ENCODE peak calls at places on chromosome 14, in seven cellular contexts. Y is H9; V is erythroblast; J is activated CD4-positive, alpha-beta T cell treated with anti-CD3 and anti-CD28 coated beads, Interleukin-2, amount 50 U/mL, for 24 hours; G is stimulated activated CD4-positive, alpha-beta T cell treated with anti-CD3 and anti-CD28 coated beads, Interleukin-1b, Interleukin-23, amount 100 ng/mL, for 24 hours; F is COR-L47; P is activated T-helper 1 cell treated with anti-CD3 and anti-CD28 coated beads, Interleukin-2, amount 50 U/mL, for 16 hours. B is an unnamed sample.

GRCh38 chr14:25042362-25043299 is 7.3 kb downstream of the STXBP6 start:
- DNase-seq in Y (no peak), V (peak; percentile 48), J (no peak), G (no peak), F (peak; percentile 33), P (no peak), B (no peak)

GRCh38 chr14:102539544-102540309 is 30.2 kb upstream of the ANKRD9 start:
- DNase-seq in Y (no peak), V (no peak), J (no peak), G (no peak), F (peak; percentile 99), P (no peak), B (no peak)

GRCh38 chr14:72549848-72550247 is 344.1 kb downstream of the DPF3 start:
- DNase-seq in Y (no peak), V (no peak), J (no peak), G (no peak), F (no peak), P (no peak), B (no peak)

GRCh38 chr14:26863736-26864135 is 265.9 kb upstream of the NOVA1 start:
- DNase-seq in Y (no peak), V (no peak), J (no peak), G (no peak), F (no peak), P (no peak), B (no peak)

GRCh38 chr14:76775695-76776305 is 14.5 kb downstream of the VASH1 start:
- DNase-seq in Y (peak; percentile 29), V (no peak), J (no peak), G (no peak), F (no peak), P (no peak), B (no peak)

GRCh38 chr14:96858643-96859042 is 61.5 kb downstream of the VRK1 start:
- DNase-seq in Y (no peak), V (no peak), J (no peak), G (no peak), F (peak; percentile 8), P (no peak), B (no peak)

GRCh38 chr14:77151245-77151644 is 9.7 kb upstream of the ZDHHC22 start:
- DNase-seq in Y (peak; percentile 62), V (peak; percentile 40), J (no peak), G (no peak), F (peak; percentile 30), P (no peak), B (no peak)

GRCh38 chr14:54606631-54607133 is 39.8 kb downstream of the SAMD4A start:
- DNase-seq in Y (no peak), V (no peak), J (no peak), G (no peak), F (no peak), P (no peak), B (no peak)

GRCh38 chr14:50335989-50336391 is 23.9 kb downstream of the DMAC2L start:
- DNase-seq in Y (no peak), V (peak; percentile 60), J (no peak), G (no peak), F (peak; percentile 14), P (no peak), B (no peak)

GRCh38 chr14:58635041-58635440 is 2.7 kb upstream of the DACT1 start:
- DNase-seq in Y (no peak), V (no peak), J (no peak), G (no peak), F (no peak), P (no peak), B (no peak)

GRCh38 chr14:59262717-59263469 is 74.4 kb downstream of the DAAM1 start:
- DNase-seq in Y (no peak), V (peak; percentile 5), J (no peak), G (no peak), F (peak; percentile 42), P (no peak), B (no peak)

GRCh38 chr14:95375539-95376109 is 55.9 kb upstream of the CLMN start:
- DNase-seq in Y (no peak), V (no peak), J (no peak), G (no peak), F (no peak), P (no peak), B (no peak)

GRCh38 chr14:100524933-100525243 is 62.3 kb downstream of the BEGAIN start:
- DNase-seq in Y (peak; percentile 57), V (peak; percentile 31), J (no peak), G (no peak), F (no peak), P (no peak), B (peak; percentile 29)

GRCh38 chr14:66359500-66359899 is 126.7 kb upstream of the CCDC196 start:
- DNase-seq in Y (no peak), V (peak; percentile 79), J (no peak), G (peak; percentile 2), F (peak; percentile 67), P (no peak), B (peak; percentile 47)

GRCh38 chr14:40232302-40232701 is 800.1 kb upstream of the FBXO33 start:
- DNase-seq in Y (no peak), V (no peak), J (no peak), G (no peak), F (no peak), P (no peak), B (no peak)

GRCh38 chr14:76382495-76382832 is 6.5 kb downstream of the ESRRB start:
- DNase-seq in Y (no peak), V (no peak), J (no peak), G (no peak), F (no peak), P (no peak), B (no peak)

GRCh38 chr14:98069712-98070133 is 1202.3 kb downstream of the BCL11B start:
- DNase-seq in Y (peak; percentile 34), V (no peak), J (no peak), G (no peak), F (no peak), P (no peak), B (no peak)

GRCh38 chr14:99554757-99555531 is 49.1 kb downstream of the CCDC85C start:
- DNase-seq in Y (no peak), V (no peak), J (no peak), G (no peak), F (no peak), P (no peak), B (no peak)

GRCh38 chr14:83007641-83008237 is 1474.1 kb upstream of the SEL1L start:
- DNase-seq in Y (no peak), V (no peak), J (no peak), G (no peak), F (no peak), P (no peak), B (no peak)

GRCh38 chr14:58239259-58240210 is 5.1 kb upstream of the PSMA3 start:
- DNase-seq in Y (peak; percentile 56), V (peak; percentile 92), J (peak; percentile 82), G (peak; percentile 66), F (peak; percentile 49), P (peak; percentile 74), B (peak; percentile 83)

GRCh38 chr14:54182419-54183040 is 214.3 kb upstream of the CDKN3 start:
- DNase-seq in Y (no peak), V (no peak), J (no peak), G (no peak), F (no peak), P (no peak), B (no peak)

GRCh38 chr14:99137001-99137700 is 134.8 kb downstream of the BCL11B start:
- DNase-seq in Y (peak; percentile 23), V (no peak), J (no peak), G (no peak), F (no peak), P (no peak), B (no peak)

GRCh38 chr14:68216072-68216471 is 396.5 kb downstream of the RAD51B start:
- DNase-seq in Y (no peak), V (no peak), J (no peak), G (no peak), F (no peak), P (no peak), B (no peak)

GRCh38 chr14:50941151-50941550 is 3.1 kb downstream of the PYGL start:
- DNase-seq in Y (no peak), V (no peak), J (no peak), G (no peak), F (no peak), P (no peak), B (no peak)

GRCh38 chr14:81423504-81423903 is 23.4 kb upstream of the STON2 start:
- DNase-seq in Y (no peak), V (peak; percentile 74), J (no peak), G (no peak), F (no peak), P (no peak), B (no peak)

GRCh38 chr14:105632010-105632409 is 105.6 kb downstream of the TMEM121 start:
- DNase-seq in Y (no peak), V (no peak), J (no peak), G (no peak), F (no peak), P (no peak), B (no peak)

GRCh38 chr14:93785423-93785822 is 2.9 kb downstream of the PRIMA1 start:
- DNase-seq in Y (no peak), V (no peak), J (no peak), G (no peak), F (no peak), P (no peak), B (no peak)

GRCh38 chr14:57725399-57726077 is 140.4 kb downstream of the SLC35F4 start:
- DNase-seq in Y (no peak), V (no peak), J (no peak), G (no peak), F (no peak), P (no peak), B (no peak)

GRCh38 chr14:30195946-30196345 is 268.3 kb upstream of the PRKD1 start:
- DNase-seq in Y (no peak), V (no peak), J (no peak), G (no peak), F (no peak), P (no peak), B (no peak)

GRCh38 chr14:50839048-50839447 is 8.1 kb upstream of the NIN start:
- DNase-seq in Y (no peak), V (no peak), J (no peak), G (no peak), F (no peak), P (no peak), B (no peak)

GRCh38 chr14:77033622-77034521 is 5.4 kb upstream of the IRF2BPL start:
- DNase-seq in Y (peak; percentile 91), V (peak; percentile 70), J (peak; percentile 60), G (no peak), F (peak; percentile 85), P (peak; percentile 74), B (peak; percentile 75)

GRCh38 chr14:71932229-71932951 is at the start of gene RGS6:
- DNase-seq in Y (peak; percentile 83), V (peak; percentile 72), J (no peak), G (no peak), F (peak; percentile 72), P (no peak), B (no peak)